ENCODE peak calls at places on chromosomes 3 and 15, in ten cellular contexts. X is osteoblast, L is transverse colon, B is Peyer's patch, D is HCT116, U is MM.1S, R is pancreas, K is colonic mucosa, T is astrocyte, Q is uterus. E is an unnamed sample.

GRCh38 chr3:187978433-187979011 is 175.4 kb upstream of the LPP start:
- DNase-seq in Q (no peak), T (no peak), U (no peak), B (peak; percentile 54), D (no peak), X (no peak), L (no peak), R (no peak), K (no peak), E (no peak)

GRCh38 chr3:80052271-80052670 is 284.5 kb upstream of the ROBO1 start:
- DNase-seq in D (no peak), Q (no peak), T (no peak), B (no peak), K (no peak), X (no peak), U (no peak), L (no peak), R (peak; percentile 47), E (no peak)

GRCh38 chr3:101878589-101878988 is 29.3 kb downstream of the NFKBIZ start:
- DNase-seq in X (peak; percentile 22), D (no peak), K (no peak), U (no peak), L (no peak), B (no peak), R (no peak), T (no peak), Q (no peak), E (no peak)

GRCh38 chr15:28107111-28107893 is 8.2 kb upstream of the OCA2 start:
- DNase-seq in L (no peak), T (peak; percentile 26), B (no peak), R (no peak), U (no peak), K (no peak), D (no peak), Q (no peak), X (peak; percentile 86), E (no peak)

GRCh38 chr3:136699271-136699828 is 52.8 kb downstream of the STAG1 start:
- DNase-seq in R (no peak), T (no peak), X (no peak), L (no peak), K (no peak), U (no peak), Q (no peak), D (no peak), B (no peak), E (no peak)

GRCh38 chr3:193828477-193828876 is 235.5 kb downstream of the OPA1 start:
- DNase-seq in B (no peak), L (peak; percentile 24), U (no peak), R (no peak), K (no peak), Q (no peak), X (no peak), T (no peak), D (no peak), E (no peak)

GRCh38 chr15:39511000-39511914 is 69.6 kb upstream of the THBS1 start:
- DNase-seq in K (no peak), L (peak; percentile 33), R (no peak), B (no peak), Q (peak; percentile 54), U (no peak), X (peak; percentile 73), T (peak; percentile 84), D (peak; percentile 0), E (no peak)

GRCh38 chr15:67174864-67175573 is 79.4 kb downstream of the AAGAB start:
- DNase-seq in K (peak; percentile 55), L (no peak), D (peak; percentile 94), U (no peak), R (no peak), B (peak; percentile 80), Q (no peak), X (peak; percentile 58), T (peak; percentile 52), E (no peak)

GRCh38 chr15:78149805-78150751 is 916 bp downstream of the IDH3A start:
- DNase-seq in U (peak; percentile 24), K (peak; percentile 55), X (no peak), R (no peak), L (no peak), T (no peak), D (no peak), B (no peak), Q (no peak), E (peak; percentile 57)

GRCh38 chr15:56052389-56053045 is 59.1 kb upstream of the NEDD4 start:
- DNase-seq in Q (peak; percentile 31), U (peak; percentile 60), R (no peak), B (no peak), K (no peak), X (peak; percentile 67), L (no peak), D (peak; percentile 57), T (peak; percentile 42), E (no peak)

GRCh38 chr15:89125038-89125826 is 37.0 kb downstream of the ABHD2 start:
- DNase-seq in T (no peak), U (no peak), R (no peak), X (no peak), K (no peak), B (no peak), L (no peak), Q (no peak), D (no peak), E (no peak)

GRCh38 chr15:85141601-85142185 is 160.0 kb downstream of the PDE8A start:
- DNase-seq in D (no peak), R (no peak), U (no peak), Q (no peak), L (no peak), T (peak; percentile 18), B (no peak), K (no peak), X (no peak), E (no peak)

GRCh38 chr3:169668957-169669681 is 5.6 kb upstream of the MECOM start:
- DNase-seq in R (peak; percentile 96), U (peak; percentile 91), Q (peak; percentile 32), B (peak; percentile 73), D (peak; percentile 38), K (peak; percentile 83), X (peak; percentile 96), T (peak; percentile 33), L (peak; percentile 80), E (peak; percentile 81)

GRCh38 chr3:126353694-126354321 is 3.4 kb downstream of the KLF15 start:
- DNase-seq in L (no peak), U (peak; percentile 5), D (no peak), K (no peak), R (peak; percentile 51), Q (no peak), B (peak; percentile 40), T (no peak), X (peak; percentile 81), E (no peak)

GRCh38 chr15:73955851-73956250 is 29.6 kb downstream of the LOXL1 start:
- DNase-seq in X (peak; percentile 73), U (no peak), B (no peak), L (no peak), T (no peak), R (no peak), D (no peak), Q (no peak), K (no peak), E (no peak)

GRCh38 chr15:70095387-70096214 is 2.1 kb downstream of the TLE3 start:
- DNase-seq in B (peak; percentile 60), D (no peak), Q (no peak), U (peak; percentile 65), L (peak; percentile 43), K (peak; percentile 38), R (peak; percentile 86), X (peak; percentile 90), T (no peak), E (no peak)

GRCh38 chr15:70096975-70097336 is 761 bp downstream of the TLE3 start:
- DNase-seq in L (no peak), T (no peak), K (no peak), U (peak; percentile 30), D (no peak), R (peak; percentile 79), B (no peak), X (peak; percentile 88), Q (no peak), E (no peak)

GRCh38 chr15:70094690-70095311 is 2.9 kb downstream of the TLE3 start:
- DNase-seq in L (no peak), R (no peak), U (peak; percentile 22), X (peak; percentile 84), Q (no peak), D (no peak), K (peak; percentile 42), T (no peak), B (no peak), E (no peak)

GRCh38 chr15:70097337-70098169 is at the start of gene TLE3:
- DNase-seq in R (peak; percentile 100), X (peak; percentile 100), D (peak; percentile 95), B (peak; percentile 100), K (peak; percentile 99), T (peak; percentile 96), U (peak; percentile 99), L (peak; percentile 99), Q (peak; percentile 99), E (peak; percentile 99)

GRCh38 chr15:70096215-70096974 is 1.3 kb downstream of the TLE3 start:
- DNase-seq in U (peak; percentile 36), Q (peak; percentile 64), R (peak; percentile 86), D (no peak), L (peak; percentile 61), T (no peak), X (peak; percentile 96), K (peak; percentile 63), B (peak; percentile 77), E (peak; percentile 39)
- TF ChIP-seq CTCF in U (no peak), Q (no peak), R (no peak), D (no peak), L (no peak), T (no peak), X (no peak), K (no peak), B (no peak), E (no peak)

GRCh38 chr15:65095011-65095746 is 18.6 kb downstream of the KBTBD13 start:
- DNase-seq in Q (no peak), L (peak; percentile 47), K (no peak), B (peak; percentile 83), U (no peak), R (no peak), X (peak; percentile 68), T (no peak), D (no peak), E (no peak)
- H3K36me3 ChIP-seq in Q (no peaks in the 10 kb centered on the region), L (no peaks in the 10 kb centered on the region), K (no peaks in the 10 kb centered on the region), B (no peaks in the 10 kb centered on the region), U (no peaks in the 10 kb centered on the region), R (peaks cover 10% of the 10 kb centered on the region), X (peaks cover 28% of the 10 kb centered on the region), T (peaks cover 8% of the 10 kb centered on the region), D (peaks cover 6% of the 10 kb centered on the region), E (peaks cover 20% of the 10 kb centered on the region)

DNA sequence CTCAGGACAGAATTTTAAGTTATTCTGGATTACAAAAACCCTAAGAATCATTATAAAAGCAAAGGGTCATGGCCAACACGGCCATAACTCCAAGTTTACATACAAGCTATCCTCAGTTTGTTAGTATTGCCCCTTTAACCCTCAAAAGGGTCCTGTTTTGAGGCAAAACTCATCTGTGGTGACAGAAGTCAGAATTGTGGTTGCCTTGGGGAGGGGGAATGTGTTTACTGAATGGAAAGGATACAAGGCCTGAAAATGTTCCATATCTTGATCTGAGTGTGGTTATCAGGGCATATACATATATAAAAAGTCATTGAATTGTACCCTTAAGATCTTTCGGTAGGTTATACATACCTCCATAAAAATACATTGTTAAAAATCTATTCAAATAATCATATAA is 2.1 kb downstream of the SFMBT1 start:
- DNase-seq in L (no peak), Q (no peak), U (no peak), D (no peak), B (no peak), X (no peak), R (no peak), T (no peak), K (no peak), E (no peak)
- TF ChIP-seq CTCF in L (no peak), Q (no peak), U (no peak), D (no peak), B (no peak), X (no peak), R (no peak), T (no peak), K (no peak), E (no peak)

GRCh38 chr3:12909710-12910109 is 68.3 kb upstream of the RPL32 start:
- DNase-seq in L (no peak), U (no peak), X (no peak), D (no peak), K (no peak), R (peak; percentile 51), Q (no peak), T (no peak), B (no peak), E (no peak)
- H3K36me3 ChIP-seq in L (peaks cover 9% of the 10 kb centered on the region), U (no peaks in the 10 kb centered on the region), X (peaks cover 36% of the 10 kb centered on the region), D (peaks cover 13% of the 10 kb centered on the region), K (peaks cover 6% of the 10 kb centered on the region), R (peaks cover 59% of the 10 kb centered on the region), Q (no peaks in the 10 kb centered on the region), T (no peaks in the 10 kb centered on the region), B (no peaks in the 10 kb centered on the region), E (peaks cover 80% of the 10 kb centered on the region)

E was measured in lung.